ENCODE peak calls at places on chromosomes 6 and 20, in seven cellular contexts. One of them, this sample, is unnamed.

GRCh38 chr6:140269766-140270165 is 895.3 kb upstream of the CITED2 start:
- DNase-seq in cardiac muscle cell: no peak
- DNase-seq in uterus: no peak
- DNase-seq in upper lobe of left lung: no peak
- DNase-seq in A673: no peak
- DNase-seq in PC-9: no peak
- DNase-seq in HCT116: no peak
- DNase-seq in this sample: no peak

GRCh38 chr20:50837532-50838321 is 42.9 kb downstream of the BCAS4 start:
- DNase-seq in HCT116: no peak
- DNase-seq in upper lobe of left lung: peak; percentile 31
- DNase-seq in A673: peak; percentile 41
- DNase-seq in cardiac muscle cell: no peak
- DNase-seq in uterus: peak; percentile 28
- DNase-seq in PC-9: no peak
- DNase-seq in this sample: no peak

GRCh38 chr6:159414711-159415110 is 245.5 kb downstream of the FNDC1 start:
- DNase-seq in uterus: no peak
- DNase-seq in upper lobe of left lung: no peak
- DNase-seq in HCT116: no peak
- DNase-seq in PC-9: no peak
- DNase-seq in A673: no peak
- DNase-seq in cardiac muscle cell: no peak
- DNase-seq in this sample: no peak

GRCh38 chr6:158467923-158468322 is 92.0 kb upstream of the TMEM181 start:
- DNase-seq in HCT116: no peak
- DNase-seq in upper lobe of left lung: no peak
- DNase-seq in PC-9: no peak
- DNase-seq in uterus: no peak
- DNase-seq in cardiac muscle cell: no peak
- DNase-seq in A673: no peak
- DNase-seq in this sample: no peak

GRCh38 chr20:50220093-50220893 is 29.7 kb downstream of the CEBPB start:
- DNase-seq in upper lobe of left lung: no peak
- DNase-seq in HCT116: no peak
- DNase-seq in uterus: no peak
- DNase-seq in A673: no peak
- DNase-seq in PC-9: no peak
- DNase-seq in cardiac muscle cell: no peak
- DNase-seq in this sample: no peak

GRCh38 chr6:3022765-3023662 is 23.3 kb downstream of the NQO2 start:
- DNase-seq in HCT116: no peak
- DNase-seq in uterus: no peak
- DNase-seq in A673: peak; percentile 57
- DNase-seq in cardiac muscle cell: no peak
- DNase-seq in upper lobe of left lung: peak; percentile 76
- DNase-seq in PC-9: no peak
- DNase-seq in this sample: no peak

GRCh38 chr20:47950103-47950502 is 164.8 kb upstream of the SULF2 start:
- DNase-seq in uterus: peak; percentile 50
- DNase-seq in upper lobe of left lung: no peak
- DNase-seq in cardiac muscle cell: peak; percentile 53
- DNase-seq in A673: peak; percentile 63
- DNase-seq in HCT116: no peak
- DNase-seq in PC-9: peak; percentile 81
- DNase-seq in this sample: no peak

GRCh38 chr20:5757949-5758348 is 7.7 kb downstream of the SHLD1 start:
- DNase-seq in upper lobe of left lung: no peak
- DNase-seq in PC-9: no peak
- DNase-seq in A673: no peak
- DNase-seq in cardiac muscle cell: no peak
- DNase-seq in HCT116: no peak
- DNase-seq in uterus: no peak
- DNase-seq in this sample: no peak

GRCh38 chr6:45685076-45685475 is 307.3 kb upstream of the SUPT3H start:
- DNase-seq in upper lobe of left lung: no peak
- DNase-seq in A673: no peak
- DNase-seq in HCT116: no peak
- DNase-seq in PC-9: no peak
- DNase-seq in cardiac muscle cell: no peak
- DNase-seq in uterus: no peak
- DNase-seq in this sample: no peak

GRCh38 chr6:48733581-48733980 is 622.6 kb upstream of the PTCHD4 start:
- DNase-seq in upper lobe of left lung: no peak
- DNase-seq in uterus: no peak
- DNase-seq in PC-9: no peak
- DNase-seq in cardiac muscle cell: no peak
- DNase-seq in A673: no peak
- DNase-seq in HCT116: no peak
- DNase-seq in this sample: no peak

GRCh38 chr6:163332575-163332974 is 81.9 kb upstream of the QKI start:
- DNase-seq in cardiac muscle cell: no peak
- DNase-seq in A673: no peak
- DNase-seq in upper lobe of left lung: no peak
- DNase-seq in PC-9: no peak
- DNase-seq in uterus: no peak
- DNase-seq in HCT116: no peak
- DNase-seq in this sample: no peak

GRCh38 chr6:11772109-11772830 is 6.3 kb downstream of the ADTRP start:
- DNase-seq in cardiac muscle cell: no peak
- DNase-seq in HCT116: peak; percentile 76
- DNase-seq in A673: no peak
- DNase-seq in uterus: peak; percentile 33
- DNase-seq in upper lobe of left lung: no peak
- DNase-seq in PC-9: peak; percentile 63
- DNase-seq in this sample: no peak

GRCh38 chr6:11008821-11009220 is 35.3 kb downstream of the ELOVL2 start:
- DNase-seq in upper lobe of left lung: no peak
- DNase-seq in cardiac muscle cell: no peak
- DNase-seq in A673: no peak
- DNase-seq in HCT116: no peak
- DNase-seq in PC-9: no peak
- DNase-seq in uterus: no peak
- DNase-seq in this sample: no peak

GRCh38 chr6:88725111-88725711 is 238.2 kb downstream of the RNGTT start:
- DNase-seq in uterus: no peak
- DNase-seq in upper lobe of left lung: peak; percentile 27
- DNase-seq in A673: peak; percentile 77
- DNase-seq in cardiac muscle cell: peak; percentile 55
- DNase-seq in PC-9: no peak
- DNase-seq in HCT116: no peak
- DNase-seq in this sample: peak; percentile 69

GRCh38 chr6:10441004-10441654 is 26.3 kb upstream of the TFAP2A start:
- DNase-seq in upper lobe of left lung: no peak
- DNase-seq in cardiac muscle cell: no peak
- DNase-seq in PC-9: peak; percentile 86
- DNase-seq in HCT116: peak; percentile 93
- DNase-seq in uterus: no peak
- DNase-seq in A673: peak; percentile 58
- DNase-seq in this sample: no peak

GRCh38 chr6:159979136-159979874 is 10.4 kb downstream of the IGF2R start:
- DNase-seq in A673: peak; percentile 85
- DNase-seq in HCT116: no peak
- DNase-seq in upper lobe of left lung: no peak
- DNase-seq in uterus: no peak
- DNase-seq in cardiac muscle cell: peak; percentile 42
- DNase-seq in PC-9: peak; percentile 52
- DNase-seq in this sample: no peak

GRCh38 chr6:52990342-52990741 is 4.7 kb downstream of the GSTA4 start:
- DNase-seq in HCT116: no peak
- DNase-seq in upper lobe of left lung: no peak
- DNase-seq in A673: no peak
- DNase-seq in cardiac muscle cell: no peak
- DNase-seq in uterus: no peak
- DNase-seq in PC-9: no peak
- DNase-seq in this sample: no peak

GRCh38 chr6:2988426-2989331 is 11.0 kb upstream of the NQO2 start:
- DNase-seq in A673: peak; percentile 93
- DNase-seq in PC-9: peak; percentile 91
- DNase-seq in HCT116: peak; percentile 95
- DNase-seq in cardiac muscle cell: peak; percentile 95
- DNase-seq in uterus: peak; percentile 89
- DNase-seq in upper lobe of left lung: peak; percentile 97
- DNase-seq in this sample: peak; percentile 96

GRCh38 chr6:38640216-38640909 is 634 bp upstream of the BTBD9 start:
- DNase-seq in HCT116: no peak
- DNase-seq in A673: no peak
- DNase-seq in upper lobe of left lung: no peak
- DNase-seq in cardiac muscle cell: no peak
- DNase-seq in uterus: no peak
- DNase-seq in PC-9: no peak
- DNase-seq in this sample: no peak

GRCh38 chr6:145631374-145631773 is 103.9 kb downstream of the EPM2A start:
- DNase-seq in cardiac muscle cell: no peak
- DNase-seq in PC-9: no peak
- DNase-seq in HCT116: no peak
- DNase-seq in A673: no peak
- DNase-seq in upper lobe of left lung: no peak
- DNase-seq in uterus: no peak
- DNase-seq in this sample: no peak

GRCh38 chr6:49551126-49551865 is 828 bp downstream of the C6orf141 start:
- DNase-seq in HCT116: no peak
- DNase-seq in uterus: no peak
- DNase-seq in PC-9: peak; percentile 22
- DNase-seq in cardiac muscle cell: peak; percentile 36
- DNase-seq in A673: peak; percentile 63
- DNase-seq in upper lobe of left lung: peak; percentile 65
- DNase-seq in this sample: peak; percentile 25

GRCh38 chr20:38127920-38128528 is 37.0 kb downstream of the TGM2 start:
- DNase-seq in PC-9: no peak
- DNase-seq in A673: no peak
- DNase-seq in HCT116: no peak
- DNase-seq in upper lobe of left lung: no peak
- DNase-seq in cardiac muscle cell: no peak
- DNase-seq in uterus: peak; percentile 10
- DNase-seq in this sample: no peak

GRCh38 chr20:38127011-38127621 is 38.0 kb downstream of the TGM2 start:
- DNase-seq in cardiac muscle cell: no peak
- DNase-seq in A673: no peak
- DNase-seq in HCT116: peak; percentile 26
- DNase-seq in upper lobe of left lung: no peak
- DNase-seq in PC-9: peak; percentile 69
- DNase-seq in uterus: peak; percentile 73
- DNase-seq in this sample: no peak

GRCh38 chr20:38125157-38126056 is 39.7 kb downstream of the TGM2 start:
- DNase-seq in cardiac muscle cell: no peak
- DNase-seq in uterus: peak; percentile 65
- DNase-seq in A673: no peak
- DNase-seq in HCT116: no peak
- DNase-seq in upper lobe of left lung: no peak
- DNase-seq in PC-9: peak; percentile 77
- DNase-seq in this sample: no peak

GRCh38 chr20:38128691-38129090 is 36.4 kb downstream of the TGM2 start:
- DNase-seq in A673: no peak
- DNase-seq in HCT116: no peak
- DNase-seq in cardiac muscle cell: no peak
- DNase-seq in uterus: peak; percentile 16
- DNase-seq in PC-9: no peak
- DNase-seq in upper lobe of left lung: no peak
- DNase-seq in this sample: no peak

GRCh38 chr20:38126146-38126912 is 38.7 kb downstream of the TGM2 start:
- DNase-seq in cardiac muscle cell: no peak
- DNase-seq in A673: no peak
- DNase-seq in HCT116: no peak
- DNase-seq in uterus: peak; percentile 51
- DNase-seq in upper lobe of left lung: no peak
- DNase-seq in PC-9: peak; percentile 59
- DNase-seq in this sample: no peak
- H3K27ac ChIP-seq in cardiac muscle cell: peak overlapping the region; percentile 56
- H3K27ac ChIP-seq in A673: no peak overlapping the region
- H3K27ac ChIP-seq in HCT116: peak overlapping the region; percentile 44
- H3K27ac ChIP-seq in uterus: peak overlapping the region; percentile 88
- H3K27ac ChIP-seq in upper lobe of left lung: peak overlapping the region; percentile 75
- H3K27ac ChIP-seq in PC-9: peak overlapping the region; percentile 97
- H3K27ac ChIP-seq in this sample: no peak overlapping the region

GRCh38 chr6:42563697-42564495 is at the start of gene UBR2:
- DNase-seq in HCT116: peak; percentile 98
- DNase-seq in cardiac muscle cell: peak; percentile 99
- DNase-seq in uterus: peak; percentile 99
- DNase-seq in PC-9: peak; percentile 94
- DNase-seq in A673: peak; percentile 99
- DNase-seq in upper lobe of left lung: peak; percentile 90
- DNase-seq in this sample: peak; percentile 100
- TF ChIP-seq CTCF in HCT116: no peak
- TF ChIP-seq CTCF in cardiac muscle cell: peak; percentile 25
- TF ChIP-seq CTCF in uterus: peak; percentile 10
- TF ChIP-seq CTCF in PC-9: peak; percentile 65
- TF ChIP-seq CTCF in A673: no peak
- TF ChIP-seq CTCF in upper lobe of left lung: peak; percentile 31
- TF ChIP-seq CTCF in this sample: peak; percentile 75

DNA sequence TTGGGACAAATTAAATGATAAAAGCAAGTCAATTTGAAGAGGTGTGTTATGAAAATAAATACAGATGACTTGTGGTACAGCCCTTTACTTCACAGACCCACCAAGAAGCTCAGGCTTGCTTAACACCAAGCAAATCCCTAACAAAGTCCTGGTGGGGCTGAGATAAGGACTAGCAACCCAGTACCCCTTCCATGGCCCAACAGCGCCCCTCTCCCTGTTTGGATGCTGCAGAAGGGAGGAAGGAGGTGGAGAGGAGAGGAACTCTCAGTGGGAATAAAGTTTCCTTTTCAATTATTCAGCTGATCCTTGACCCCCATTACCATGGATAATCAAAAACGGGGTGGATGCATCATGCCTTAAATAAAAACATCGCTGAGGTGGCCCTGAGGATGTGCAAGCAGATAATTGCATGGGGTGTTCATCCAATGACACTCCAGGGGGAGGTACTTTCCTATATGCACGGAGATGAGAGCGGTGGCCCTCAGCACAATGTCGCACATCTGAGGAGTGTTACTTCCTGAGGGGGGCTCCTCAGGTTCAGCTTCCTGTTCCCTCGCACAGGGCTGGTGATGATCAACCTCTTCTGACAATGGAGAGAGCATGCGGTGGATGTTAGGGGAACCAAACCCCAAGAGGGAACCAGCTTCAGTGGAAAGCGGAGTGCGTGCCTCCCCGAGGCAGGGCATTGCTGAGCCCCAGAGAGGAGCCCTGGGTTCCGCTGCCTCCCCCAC is 4.4 kb upstream of the ZNF831 start:
- DNase-seq in cardiac muscle cell: peak; percentile 13
- DNase-seq in upper lobe of left lung: no peak
- DNase-seq in PC-9: no peak
- DNase-seq in HCT116: no peak
- DNase-seq in uterus: no peak
- DNase-seq in A673: no peak
- DNase-seq in this sample: peak; percentile 62
- H3K27ac ChIP-seq in cardiac muscle cell: no peak overlapping the region
- H3K27ac ChIP-seq in upper lobe of left lung: peak overlapping the region; percentile 66
- H3K27ac ChIP-seq in PC-9: no peak overlapping the region
- H3K27ac ChIP-seq in HCT116: no peak overlapping the region
- H3K27ac ChIP-seq in uterus: no peak overlapping the region
- H3K27ac ChIP-seq in A673: no peak overlapping the region
- H3K27ac ChIP-seq in this sample: no peak overlapping the region

GRCh38 chr6:87074051-87074711 is 20.7 kb downstream of the CGA start:
- DNase-seq in A673: no peak
- DNase-seq in HCT116: no peak
- DNase-seq in upper lobe of left lung: peak; percentile 24
- DNase-seq in cardiac muscle cell: no peak
- DNase-seq in PC-9: no peak
- DNase-seq in uterus: no peak
- DNase-seq in this sample: no peak

GRCh38 chr6:87082160-87082721 is 12.7 kb downstream of the CGA start:
- DNase-seq in PC-9: no peak
- DNase-seq in cardiac muscle cell: no peak
- DNase-seq in uterus: no peak
- DNase-seq in upper lobe of left lung: no peak
- DNase-seq in HCT116: no peak
- DNase-seq in A673: no peak
- DNase-seq in this sample: no peak

GRCh38 chr6:87078983-87079616 is 15.8 kb downstream of the CGA start:
- DNase-seq in uterus: peak; percentile 54
- DNase-seq in A673: peak; percentile 84
- DNase-seq in HCT116: peak; percentile 79
- DNase-seq in cardiac muscle cell: peak; percentile 75
- DNase-seq in upper lobe of left lung: no peak
- DNase-seq in PC-9: peak; percentile 37
- DNase-seq in this sample: peak; percentile 81
- TF ChIP-seq CTCF in uterus: peak; percentile 47
- TF ChIP-seq CTCF in A673: peak; percentile 96
- TF ChIP-seq CTCF in HCT116: peak; percentile 40
- TF ChIP-seq CTCF in cardiac muscle cell: peak; percentile 99
- TF ChIP-seq CTCF in upper lobe of left lung: peak; percentile 60
- TF ChIP-seq CTCF in PC-9: peak; percentile 80
- TF ChIP-seq CTCF in this sample: peak; percentile 95